ENCODE peak calls at places on chromosomes 7 and 10, in four cellular contexts. P is activated T-helper 17 cell treated with anti-CD3 and anti-CD28 coated beads, Interleukin-2, amount 50 U/mL, for 72 hours; I is lung; T is T-helper 17 cell. W is an unnamed sample.

GRCh38 chr10:127977368-127978009 is 70.6 kb downstream of the PTPRE start:
- ATAC-seq in I (peak; percentile 85), P (peak; percentile 84), T (peak; percentile 41), W (peak; percentile 86)

GRCh38 chr7:96887426-96887825 is 117.9 kb upstream of the DLX6 start:
- ATAC-seq in I (no peak), T (no peak), P (no peak), W (no peak)

GRCh38 chr7:104862719-104863118 is 151.3 kb upstream of the KMT2E start:
- ATAC-seq in P (no peak), T (no peak), I (no peak), W (no peak)

GRCh38 chr7:106178593-106179134 is 66.6 kb upstream of the SYPL1 start:
- ATAC-seq in I (no peak), P (no peak), T (no peak), W (no peak)

GRCh38 chr7:82677493-82677892 is 233.9 kb upstream of the CACNA2D1 start:
- ATAC-seq in I (no peak), T (peak; percentile 93), P (peak; percentile 80), W (no peak)

GRCh38 chr7:158784270-158784669 is 45.0 kb downstream of the ESYT2 start:
- ATAC-seq in P (no peak), I (no peak), T (peak; percentile 22), W (no peak)

GRCh38 chr7:102042016-102042656 is 224.7 kb downstream of the CUX1 start:
- ATAC-seq in T (no peak), P (no peak), I (no peak), W (no peak)

GRCh38 chr7:47570649-47571050 is 11.3 kb downstream of the TNS3 start:
- ATAC-seq in I (no peak), P (no peak), T (no peak), W (peak; percentile 82)

GRCh38 chr10:3764626-3765375 is 20.2 kb downstream of the KLF6 start:
- ATAC-seq in T (peak; percentile 71), P (peak; percentile 70), I (no peak), W (no peak)

GRCh38 chr10:105952153-105952552 is 1212.4 kb downstream of the SORCS1 start:
- ATAC-seq in P (no peak), T (no peak), I (peak; percentile 41), W (peak; percentile 82)

GRCh38 chr10:30510932-30511700 is 77.1 kb downstream of the MAP3K8 start:
- ATAC-seq in I (peak; percentile 50), T (no peak), P (peak; percentile 60), W (peak; percentile 3)

GRCh38 chr7:22025075-22025474 is 79.4 kb upstream of the CDCA7L start:
- ATAC-seq in I (no peak), P (no peak), T (no peak), W (no peak)

GRCh38 chr10:7832060-7832459 is 13.8 kb downstream of the TAF3 start:
- ATAC-seq in P (no peak), T (no peak), I (no peak), W (no peak)

GRCh38 chr10:53808677-53809076 is 992.4 kb downstream of the PCDH15 start:
- ATAC-seq in P (no peak), I (no peak), T (no peak), W (no peak)

GRCh38 chr7:135260930-135261721 is 27.5 kb downstream of the STRA8 start:
- ATAC-seq in T (no peak), P (no peak), I (no peak), W (peak; percentile 32)

GRCh38 chr7:98995523-98996161 is 117.3 kb downstream of the TRRAP start:
- ATAC-seq in T (no peak), P (peak; percentile 16), I (no peak), W (no peak)

GRCh38 chr10:28971255-28971654 is 293.9 kb downstream of the BAMBI start:
- ATAC-seq in T (no peak), I (no peak), P (no peak), W (no peak)

GRCh38 chr7:105337529-105337928 is 51.2 kb downstream of the SRPK2 start:
- ATAC-seq in I (no peak), T (no peak), P (no peak), W (no peak)

GRCh38 chr7:81293806-81294205 is 375.0 kb upstream of the SEMA3C start:
- ATAC-seq in I (no peak), P (no peak), T (no peak), W (no peak)

GRCh38 chr10:91804126-91804510 is 5.9 kb downstream of the TNKS2 start:
- ATAC-seq in P (no peak), T (no peak), I (no peak), W (no peak)

GRCh38 chr10:126948355-126949160 is 43.3 kb downstream of the DOCK1 start:
- ATAC-seq in I (no peak), T (no peak), P (no peak), W (no peak)

GRCh38 chr7:120813089-120813488 is 44.9 kb downstream of the TSPAN12 start:
- ATAC-seq in P (no peak), T (no peak), I (no peak), W (no peak)

GRCh38 chr7:151761256-151761655 is 115.7 kb downstream of the PRKAG2 start:
- ATAC-seq in P (no peak), I (no peak), T (no peak), W (no peak)

GRCh38 chr7:75072978-75073282 is 672 bp downstream of the RCC1L start:
- ATAC-seq in I (no peak), T (no peak), P (no peak), W (no peak)

GRCh38 chr10:125551247-125551646 is 131.7 kb downstream of the TEX36 start:
- ATAC-seq in P (no peak), T (no peak), I (no peak), W (no peak)

GRCh38 chr10:117431160-117431559 is 55.9 kb upstream of the PDZD8 start:
- ATAC-seq in P (no peak), I (no peak), T (no peak), W (no peak)

GRCh38 chr10:131758062-131758941 is 142.5 kb upstream of the PPP2R2D start:
- ATAC-seq in P (no peak), T (no peak), I (no peak), W (no peak)

GRCh38 chr7:7699370-7699769 is 19.0 kb downstream of the RPA3 start:
- ATAC-seq in T (no peak), I (no peak), P (no peak), W (no peak)

GRCh38 chr10:24884793-24885192 is 67.6 kb downstream of the PRTFDC1 start:
- ATAC-seq in I (no peak), P (no peak), T (no peak), W (no peak)

GRCh38 chr10:60042959-60043358 is 136.6 kb upstream of the CCDC6 start:
- ATAC-seq in T (no peak), I (no peak), P (no peak), W (no peak)

GRCh38 chr10:113020838-113021237 is 70.8 kb downstream of the TCF7L2 start:
- ATAC-seq in P (no peak), I (peak; percentile 61), T (no peak), W (peak; percentile 63)

GRCh38 chr10:17199351-17199804 is 2.1 kb downstream of the TRDMT1 start:
- ATAC-seq in T (no peak), P (no peak), I (no peak), W (no peak)

GRCh38 chr10:28294809-28295208 is 8.1 kb downstream of the MPP7 start:
- ATAC-seq in T (no peak), I (no peak), P (no peak), W (no peak)

GRCh38 chr10:80253266-80253962 is 36.0 kb downstream of the MAT1A start:
- ATAC-seq in I (no peak), P (peak; percentile 63), T (no peak), W (no peak)

GRCh38 chr7:26328498-26329390 is 37.1 kb downstream of the SNX10 start:
- ATAC-seq in T (no peak), I (no peak), P (no peak), W (no peak)